ENCODE peak calls at places on chromosome 16, in five cellular contexts. One of them, this sample, is unnamed.

GRCh38 chr16:57893559-57894389 is 77.2 kb downstream of the CNGB1 start:
- DNase-seq in IMR-90: peak; percentile 91
- DNase-seq in naive thymus-derived CD4-positive, alpha-beta T cell: no peak
- DNase-seq in astrocyte: peak; percentile 87
- DNase-seq in psoas muscle: no peak
- DNase-seq in this sample: no peak

GRCh38 chr16:89314357-89314756 is 96.9 kb downstream of the ZNF778 start:
- DNase-seq in IMR-90: no peak
- DNase-seq in naive thymus-derived CD4-positive, alpha-beta T cell: peak; percentile 60
- DNase-seq in astrocyte: no peak
- DNase-seq in psoas muscle: no peak
- DNase-seq in this sample: no peak

GRCh38 chr16:59039066-59039465 is 304.9 kb upstream of the GOT2 start:
- DNase-seq in IMR-90: no peak
- DNase-seq in naive thymus-derived CD4-positive, alpha-beta T cell: no peak
- DNase-seq in astrocyte: no peak
- DNase-seq in psoas muscle: no peak
- DNase-seq in this sample: no peak

GRCh38 chr16:85055503-85056210 is 28.1 kb downstream of the KIAA0513 start:
- DNase-seq in IMR-90: peak; percentile 63
- DNase-seq in naive thymus-derived CD4-positive, alpha-beta T cell: peak; percentile 86
- DNase-seq in astrocyte: peak; percentile 76
- DNase-seq in psoas muscle: no peak
- DNase-seq in this sample: no peak

GRCh38 chr16:86982912-86983311 is 334.3 kb downstream of the C16orf95 start:
- DNase-seq in IMR-90: no peak
- DNase-seq in naive thymus-derived CD4-positive, alpha-beta T cell: no peak
- DNase-seq in astrocyte: no peak
- DNase-seq in psoas muscle: no peak
- DNase-seq in this sample: no peak

GRCh38 chr16:89633064-89633631 is 19.7 kb downstream of the DPEP1 start:
- DNase-seq in IMR-90: peak; percentile 73
- DNase-seq in naive thymus-derived CD4-positive, alpha-beta T cell: no peak
- DNase-seq in astrocyte: peak; percentile 62
- DNase-seq in psoas muscle: no peak
- DNase-seq in this sample: no peak

GRCh38 chr16:13453938-13454553 is 465.9 kb upstream of the ERCC4 start:
- DNase-seq in IMR-90: no peak
- DNase-seq in naive thymus-derived CD4-positive, alpha-beta T cell: no peak
- DNase-seq in astrocyte: no peak
- DNase-seq in psoas muscle: no peak
- DNase-seq in this sample: no peak

GRCh38 chr16:22711847-22712246 is 102.1 kb upstream of the HS3ST2 start:
- DNase-seq in IMR-90: no peak
- DNase-seq in naive thymus-derived CD4-positive, alpha-beta T cell: no peak
- DNase-seq in astrocyte: no peak
- DNase-seq in psoas muscle: no peak
- DNase-seq in this sample: no peak

GRCh38 chr16:17258848-17259713 is 211.7 kb downstream of the XYLT1 start:
- DNase-seq in IMR-90: peak; percentile 6
- DNase-seq in naive thymus-derived CD4-positive, alpha-beta T cell: no peak
- DNase-seq in astrocyte: no peak
- DNase-seq in psoas muscle: no peak
- DNase-seq in this sample: peak; percentile 56

GRCh38 chr16:5505093-5505887 is 407.7 kb upstream of the EEF2KMT start:
- DNase-seq in IMR-90: no peak
- DNase-seq in naive thymus-derived CD4-positive, alpha-beta T cell: no peak
- DNase-seq in astrocyte: no peak
- DNase-seq in psoas muscle: no peak
- DNase-seq in this sample: no peak
- H3K9me3 ChIP-seq in IMR-90: peaks cover 47% of the 10 kb centered on the region
- H3K9me3 ChIP-seq in naive thymus-derived CD4-positive, alpha-beta T cell: no peaks in the 10 kb centered on the region
- H3K9me3 ChIP-seq in astrocyte: peaks cover 2% of the 10 kb centered on the region
- H3K9me3 ChIP-seq in psoas muscle: no peaks in the 10 kb centered on the region
- H3K9me3 ChIP-seq in this sample: no peaks in the 10 kb centered on the region

DNA sequence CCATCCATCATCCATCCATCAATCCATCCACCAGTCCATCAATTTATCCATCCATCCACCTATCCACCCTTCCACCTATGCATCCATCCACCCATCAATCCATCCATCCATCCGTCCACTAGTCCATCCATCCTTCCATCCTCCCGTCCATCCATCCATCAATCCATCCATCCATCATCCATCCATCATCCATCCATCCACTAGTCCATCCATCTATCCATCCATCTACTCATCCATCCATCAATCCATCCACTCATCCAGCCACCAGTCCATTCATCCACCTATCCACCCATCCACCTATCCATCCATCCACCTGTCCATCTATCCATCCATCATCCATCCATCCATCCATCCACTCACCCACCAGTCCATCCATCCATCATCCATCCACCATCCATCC is 39.9 kb upstream of the SSTR5 start:
- DNase-seq in IMR-90: no peak
- DNase-seq in naive thymus-derived CD4-positive, alpha-beta T cell: no peak
- DNase-seq in astrocyte: no peak
- DNase-seq in psoas muscle: no peak
- DNase-seq in this sample: no peak
- H3K9me3 ChIP-seq in IMR-90: no peaks in the 10 kb centered on the region
- H3K9me3 ChIP-seq in naive thymus-derived CD4-positive, alpha-beta T cell: no peaks in the 10 kb centered on the region
- H3K9me3 ChIP-seq in astrocyte: peaks cover 9% of the 10 kb centered on the region
- H3K9me3 ChIP-seq in psoas muscle: no peaks in the 10 kb centered on the region
- H3K9me3 ChIP-seq in this sample: no peaks in the 10 kb centered on the region

DNA sequence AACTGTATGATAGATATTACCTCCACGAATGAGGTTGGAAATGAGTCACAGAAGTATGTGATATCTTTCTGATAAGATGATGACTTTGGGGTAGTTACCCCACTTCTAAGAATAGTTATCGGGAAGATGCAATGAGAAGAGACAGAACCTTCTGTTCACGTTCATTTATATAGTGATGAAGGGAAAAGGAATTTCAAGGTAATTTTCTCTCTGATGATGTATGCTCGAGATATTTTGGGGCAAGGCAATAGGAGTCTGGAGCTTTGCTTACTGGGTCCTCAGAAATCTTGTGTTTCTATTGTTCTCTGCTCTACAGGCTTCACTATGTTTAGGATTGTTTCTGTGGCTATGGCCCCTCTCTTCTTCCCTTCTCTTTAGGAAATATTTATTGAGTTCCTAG is 1389.6 kb downstream of the CDH8 start:
- DNase-seq in IMR-90: no peak
- DNase-seq in naive thymus-derived CD4-positive, alpha-beta T cell: no peak
- DNase-seq in astrocyte: peak; percentile 10
- DNase-seq in psoas muscle: no peak
- DNase-seq in this sample: no peak
- H3K9me3 ChIP-seq in IMR-90: no peaks in the 10 kb centered on the region
- H3K9me3 ChIP-seq in naive thymus-derived CD4-positive, alpha-beta T cell: no peaks in the 10 kb centered on the region
- H3K9me3 ChIP-seq in astrocyte: peaks cover under 1% of the 10 kb centered on the region
- H3K9me3 ChIP-seq in psoas muscle: no peaks in the 10 kb centered on the region
- H3K9me3 ChIP-seq in this sample: no peaks in the 10 kb centered on the region

GRCh38 chr16:72554935-72555334 is 383.0 kb upstream of the PMFBP1 start:
- DNase-seq in IMR-90: peak; percentile 6
- DNase-seq in naive thymus-derived CD4-positive, alpha-beta T cell: no peak
- DNase-seq in astrocyte: no peak
- DNase-seq in psoas muscle: no peak
- DNase-seq in this sample: no peak
- H3K9me3 ChIP-seq in IMR-90: no peaks in the 10 kb centered on the region
- H3K9me3 ChIP-seq in naive thymus-derived CD4-positive, alpha-beta T cell: no peaks in the 10 kb centered on the region
- H3K9me3 ChIP-seq in astrocyte: no peaks in the 10 kb centered on the region
- H3K9me3 ChIP-seq in psoas muscle: no peaks in the 10 kb centered on the region
- H3K9me3 ChIP-seq in this sample: no peaks in the 10 kb centered on the region